ENCODE peak calls at places on chromosome 14, in four cellular contexts. One of them, this sample, is unnamed.
A peak's percentile ranks its signal among the peaks of the same experiment; 100 is the strongest.

GRCh38 chr14:79254069-79254775 is 957.1 kb downstream of the DIO2 start:
- DNase-seq in thoracic aorta: no peak
- DNase-seq in iPS DF 6.9: no peak
- DNase-seq in breast epithelium: no peak
- DNase-seq in this sample: no peak

GRCh38 chr14:24734917-24735500 is 101.0 kb upstream of the GZMB start:
- DNase-seq in breast epithelium: no peak
- DNase-seq in iPS DF 6.9: peak; percentile 39
- DNase-seq in thoracic aorta: no peak
- DNase-seq in this sample: no peak

GRCh38 chr14:73712540-73713141 is 1.5 kb downstream of the PNMA1 start:
- DNase-seq in breast epithelium: no peak
- DNase-seq in thoracic aorta: no peak
- DNase-seq in iPS DF 6.9: no peak
- DNase-seq in this sample: no peak

GRCh38 chr14:102050625-102051024 is 36.2 kb downstream of the HSP90AA1 start:
- DNase-seq in iPS DF 6.9: no peak
- DNase-seq in breast epithelium: no peak
- DNase-seq in thoracic aorta: no peak
- DNase-seq in this sample: no peak

GRCh38 chr14:76820700-76821099 is 5.5 kb upstream of the LRRC74A start:
- DNase-seq in breast epithelium: no peak
- DNase-seq in iPS DF 6.9: no peak
- DNase-seq in thoracic aorta: no peak
- DNase-seq in this sample: no peak

GRCh38 chr14:50954811-50955372 is 10.6 kb upstream of the PYGL start:
- DNase-seq in iPS DF 6.9: no peak
- DNase-seq in thoracic aorta: no peak
- DNase-seq in breast epithelium: no peak
- DNase-seq in this sample: no peak

GRCh38 chr14:75430106-75430505 is 2.3 kb downstream of the JDP2 start:
- DNase-seq in thoracic aorta: no peak
- DNase-seq in breast epithelium: no peak
- DNase-seq in iPS DF 6.9: no peak
- DNase-seq in this sample: no peak

GRCh38 chr14:101972126-101972785 is 7.9 kb downstream of the DYNC1H1 start:
- DNase-seq in thoracic aorta: peak; percentile 73
- DNase-seq in breast epithelium: peak; percentile 87
- DNase-seq in iPS DF 6.9: no peak
- DNase-seq in this sample: no peak

GRCh38 chr14:90654831-90655276 is 161.4 kb downstream of the TTC7B start:
- DNase-seq in breast epithelium: no peak
- DNase-seq in thoracic aorta: no peak
- DNase-seq in iPS DF 6.9: no peak
- DNase-seq in this sample: no peak

GRCh38 chr14:56342419-56342901 is 224.2 kb downstream of the PELI2 start:
- DNase-seq in iPS DF 6.9: no peak
- DNase-seq in breast epithelium: no peak
- DNase-seq in thoracic aorta: no peak
- DNase-seq in this sample: no peak

GRCh38 chr14:62031504-62031903 is 269.3 kb downstream of the SNAPC1 start:
- DNase-seq in thoracic aorta: no peak
- DNase-seq in iPS DF 6.9: no peak
- DNase-seq in breast epithelium: no peak
- DNase-seq in this sample: no peak

GRCh38 chr14:81273521-81273920 is 52.8 kb upstream of the GTF2A1 start:
- DNase-seq in breast epithelium: no peak
- DNase-seq in thoracic aorta: no peak
- DNase-seq in iPS DF 6.9: no peak
- DNase-seq in this sample: no peak

GRCh38 chr14:32230181-32230580 is 27.1 kb upstream of the RNU6-8 start:
- DNase-seq in thoracic aorta: no peak
- DNase-seq in iPS DF 6.9: no peak
- DNase-seq in breast epithelium: no peak
- DNase-seq in this sample: no peak

GRCh38 chr14:99093532-99094517 is 178.2 kb downstream of the BCL11B start:
- DNase-seq in thoracic aorta: no peak
- DNase-seq in breast epithelium: no peak
- DNase-seq in iPS DF 6.9: no peak
- DNase-seq in this sample: no peak

GRCh38 chr14:65318636-65319506 is 93.7 kb upstream of the FUT8 start:
- DNase-seq in thoracic aorta: no peak
- DNase-seq in iPS DF 6.9: no peak
- DNase-seq in breast epithelium: no peak
- DNase-seq in this sample: no peak

GRCh38 chr14:75989134-75989533 is 3.6 kb downstream of the IFT43 start:
- DNase-seq in thoracic aorta: no peak
- DNase-seq in breast epithelium: no peak
- DNase-seq in iPS DF 6.9: no peak
- DNase-seq in this sample: no peak

GRCh38 chr14:23033801-23034497 is 751 bp downstream of the PSMB5 start:
- DNase-seq in iPS DF 6.9: no peak
- DNase-seq in thoracic aorta: no peak
- DNase-seq in breast epithelium: no peak
- DNase-seq in this sample: no peak

GRCh38 chr14:93525691-93526451 is 95.1 kb downstream of the UNC79 start:
- DNase-seq in iPS DF 6.9: no peak
- DNase-seq in thoracic aorta: no peak
- DNase-seq in breast epithelium: no peak
- DNase-seq in this sample: no peak

GRCh38 chr14:93531644-93532043 is 100.9 kb downstream of the UNC79 start:
- DNase-seq in breast epithelium: no peak
- DNase-seq in thoracic aorta: no peak
- DNase-seq in iPS DF 6.9: no peak
- DNase-seq in this sample: no peak

GRCh38 chr14:93532550-93532949 is 101.8 kb downstream of the UNC79 start:
- DNase-seq in iPS DF 6.9: no peak
- DNase-seq in thoracic aorta: no peak
- DNase-seq in breast epithelium: no peak
- DNase-seq in this sample: no peak

GRCh38 chr14:93527076-93527692 is 96.4 kb downstream of the UNC79 start:
- DNase-seq in breast epithelium: no peak
- DNase-seq in thoracic aorta: no peak
- DNase-seq in iPS DF 6.9: no peak
- DNase-seq in this sample: no peak

GRCh38 chr14:93528884-93529558 is 98.3 kb downstream of the UNC79 start:
- DNase-seq in thoracic aorta: no peak
- DNase-seq in iPS DF 6.9: no peak
- DNase-seq in breast epithelium: no peak
- DNase-seq in this sample: no peak
- H3K27ac ChIP-seq in thoracic aorta: no peak overlapping the region
- H3K27ac ChIP-seq in iPS DF 6.9: no peak overlapping the region
- H3K27ac ChIP-seq in breast epithelium: no peak overlapping the region
- H3K27ac ChIP-seq in this sample: no peak overlapping the region

DNA sequence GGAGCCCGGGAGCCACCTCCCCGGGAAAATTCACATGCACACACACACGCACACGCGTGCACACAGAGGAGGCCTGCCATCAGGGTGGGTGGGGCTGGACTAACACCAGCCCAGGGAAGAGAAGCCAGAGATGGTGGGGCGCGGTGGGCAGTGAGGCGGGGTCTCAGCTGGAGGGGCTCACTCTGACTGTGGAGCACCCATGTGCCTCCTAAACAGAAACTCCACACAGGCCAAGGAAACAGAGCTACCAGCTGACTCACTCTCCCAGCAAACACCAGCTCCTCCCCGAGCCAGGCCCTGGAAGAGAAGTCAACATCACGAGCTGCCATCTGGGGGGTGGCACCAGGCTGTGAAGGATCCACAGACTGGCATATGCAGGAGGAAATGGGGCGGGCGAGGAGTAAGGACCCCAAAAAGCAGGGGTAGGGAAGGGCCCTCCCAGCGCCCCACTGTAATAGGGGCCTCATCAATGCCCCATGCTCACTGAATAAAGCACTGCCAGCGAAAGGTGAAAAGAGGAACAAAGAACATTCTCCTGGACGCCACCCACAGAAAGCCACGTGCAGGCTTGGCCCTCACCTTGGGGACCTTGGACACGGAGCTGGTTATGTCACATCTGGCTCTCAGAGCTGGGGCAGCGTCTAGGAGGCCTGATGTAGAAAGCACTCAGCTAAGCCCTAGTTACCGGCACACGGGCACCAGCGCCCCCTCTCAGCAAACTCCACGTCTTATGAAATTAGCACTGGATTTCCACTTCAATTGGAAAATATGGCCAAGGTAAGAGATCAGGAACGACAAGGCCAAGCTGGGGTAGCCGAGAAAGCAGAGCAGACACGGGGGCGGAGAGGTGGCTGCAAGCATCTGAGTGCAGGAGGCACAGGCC is 8.4 kb upstream of the INF2 start:
- DNase-seq in thoracic aorta: peak; percentile 75
- DNase-seq in iPS DF 6.9: no peak
- DNase-seq in breast epithelium: peak; percentile 68
- DNase-seq in this sample: peak; percentile 65
- H3K27ac ChIP-seq in thoracic aorta: peak overlapping the region; percentile 85
- H3K27ac ChIP-seq in iPS DF 6.9: no peak overlapping the region
- H3K27ac ChIP-seq in breast epithelium: peak overlapping the region; percentile 91
- H3K27ac ChIP-seq in this sample: peak overlapping the region; percentile 99

GRCh38 chr14:72516936-72517408 is 376.9 kb downstream of the DPF3 start:
- DNase-seq in iPS DF 6.9: peak; percentile 52
- DNase-seq in breast epithelium: peak; percentile 52
- DNase-seq in thoracic aorta: no peak
- DNase-seq in this sample: peak; percentile 63

GRCh38 chr14:72519543-72519942 is 374.4 kb downstream of the DPF3 start:
- DNase-seq in iPS DF 6.9: no peak
- DNase-seq in thoracic aorta: no peak
- DNase-seq in breast epithelium: no peak
- DNase-seq in this sample: no peak

GRCh38 chr14:72521045-72521444 is 372.9 kb downstream of the DPF3 start:
- DNase-seq in thoracic aorta: no peak
- DNase-seq in breast epithelium: no peak
- DNase-seq in iPS DF 6.9: no peak
- DNase-seq in this sample: no peak

GRCh38 chr14:72517736-72518135 is 376.2 kb downstream of the DPF3 start:
- DNase-seq in breast epithelium: no peak
- DNase-seq in thoracic aorta: no peak
- DNase-seq in iPS DF 6.9: no peak
- DNase-seq in this sample: no peak

GRCh38 chr14:72518809-72519377 is 375.0 kb downstream of the DPF3 start:
- DNase-seq in iPS DF 6.9: no peak
- DNase-seq in breast epithelium: no peak
- DNase-seq in thoracic aorta: no peak
- DNase-seq in this sample: no peak
- H3K27ac ChIP-seq in iPS DF 6.9: no peak overlapping the region
- H3K27ac ChIP-seq in breast epithelium: no peak overlapping the region
- H3K27ac ChIP-seq in thoracic aorta: no peak overlapping the region
- H3K27ac ChIP-seq in this sample: no peak overlapping the region

DNA sequence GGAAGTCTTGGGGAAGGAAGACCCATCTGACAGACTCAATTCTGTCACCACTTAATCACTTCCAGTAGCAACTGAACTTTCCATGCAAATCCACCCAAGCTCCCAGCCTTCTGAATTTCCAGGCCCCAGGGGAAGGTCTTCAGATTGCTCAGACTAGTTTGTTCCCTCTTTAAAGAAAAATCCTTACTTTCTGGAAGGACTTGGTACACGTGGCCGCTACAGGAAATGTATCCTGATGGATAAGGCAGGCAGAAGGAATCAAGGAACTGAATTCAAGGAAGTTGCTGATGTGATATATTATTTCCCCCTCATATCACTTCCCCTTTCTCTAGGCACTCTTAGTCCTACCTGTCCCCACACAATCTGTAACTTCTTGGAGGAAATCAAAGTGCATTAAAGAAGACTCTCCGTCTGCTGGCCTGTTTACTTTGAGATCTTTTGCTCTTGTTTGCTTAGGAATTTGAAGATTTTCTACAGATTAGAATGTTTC is 6.4 kb downstream of the NFKBIA start:
- DNase-seq in breast epithelium: no peak
- DNase-seq in thoracic aorta: no peak
- DNase-seq in iPS DF 6.9: no peak
- DNase-seq in this sample: no peak
- H3K27ac ChIP-seq in breast epithelium: peak overlapping the region; percentile 43
- H3K27ac ChIP-seq in thoracic aorta: peak overlapping the region; percentile 59
- H3K27ac ChIP-seq in iPS DF 6.9: no peak overlapping the region
- H3K27ac ChIP-seq in this sample: peak overlapping the region; percentile 23

GRCh38 chr14:100106661-100107112 is 41.5 kb downstream of the EVL start:
- DNase-seq in iPS DF 6.9: no peak
- DNase-seq in thoracic aorta: no peak
- DNase-seq in breast epithelium: no peak
- DNase-seq in this sample: no peak
- H3K27ac ChIP-seq in iPS DF 6.9: no peak overlapping the region
- H3K27ac ChIP-seq in thoracic aorta: no peak overlapping the region
- H3K27ac ChIP-seq in breast epithelium: peak overlapping the region; percentile 45
- H3K27ac ChIP-seq in this sample: no peak overlapping the region

This sample was measured in substantia nigra.